ENCODE peak calls at places on chromosomes 11 and 22, in seven cellular contexts. X is IMR-90, P is tibial nerve, V is GM12891, N is testis, W is sigmoid colon, A is ovary. F is an unnamed sample.

GRCh38 chr11:14974723-14975587 is 2.8 kb upstream of the CALCA start:
- DNase-seq in X (peak), P (peak), V (no peak), N (peak), W (no peak), A (no peak), F (no peak)

GRCh38 chr11:133697161-133697560 is 148.2 kb downstream of the SPATA19 start:
- DNase-seq in X (no peak), P (no peak), V (no peak), N (no peak), W (no peak), A (no peak), F (no peak)

GRCh38 chr11:72321381-72321996 is 77.5 kb upstream of the PHOX2A start:
- DNase-seq in X (peak), P (no peak), V (no peak), N (no peak), W (no peak), A (no peak), F (no peak)

GRCh38 chr11:2402106-2402505 is 1.6 kb downstream of the TSSC4 start:
- DNase-seq in X (no peak), P (no peak), V (no peak), N (no peak), W (no peak), A (peak), F (no peak)

GRCh38 chr11:133576351-133576750 is 44.0 kb upstream of the OPCML start:
- DNase-seq in X (no peak), P (no peak), V (no peak), N (peak), W (no peak), A (no peak), F (no peak)

GRCh38 chr11:1556278-1557167 is 15.5 kb downstream of the DUSP8 start:
- DNase-seq in X (no peak), P (no peak), V (no peak), N (no peak), W (no peak), A (no peak), F (no peak)

GRCh38 chr11:9616042-9616640 is 42.7 kb downstream of the WEE1 start:
- DNase-seq in X (peak), P (no peak), V (no peak), N (no peak), W (no peak), A (no peak), F (no peak)

GRCh38 chr22:38104084-38104483 is 6.4 kb downstream of the BAIAP2L2 start:
- DNase-seq in X (peak), P (no peak), V (no peak), N (no peak), W (no peak), A (no peak), F (no peak)

GRCh38 chr11:120029321-120029720 is 108.6 kb downstream of the TRIM29 start:
- DNase-seq in X (no peak), P (no peak), V (no peak), N (no peak), W (no peak), A (no peak), F (no peak)

GRCh38 chr11:44097821-44098220 is 2.3 kb downstream of the EXT2 start:
- DNase-seq in X (peak), P (no peak), V (no peak), N (no peak), W (no peak), A (no peak), F (no peak)

GRCh38 chr11:110524227-110524626 is 94.5 kb downstream of the FDX1 start:
- DNase-seq in X (peak), P (no peak), V (no peak), N (no peak), W (no peak), A (no peak), F (no peak)

GRCh38 chr22:46269564-46269963 is 1.8 kb downstream of the TTC38 start:
- DNase-seq in X (no peak), P (no peak), V (no peak), N (no peak), W (no peak), A (no peak), F (no peak)

GRCh38 chr11:115234794-115235193 is 269.4 kb downstream of the CADM1 start:
- DNase-seq in X (no peak), P (no peak), V (no peak), N (no peak), W (no peak), A (no peak), F (no peak)

GRCh38 chr11:36090351-36091245 is 146.7 kb downstream of the LDLRAD3 start:
- DNase-seq in X (no peak), P (no peak), V (no peak), N (no peak), W (no peak), A (no peak), F (no peak)

GRCh38 chr11:66886671-66887221 is 29.9 kb downstream of the LRFN4 start:
- DNase-seq in X (peak), P (no peak), V (no peak), N (no peak), W (no peak), A (no peak), F (no peak)

GRCh38 chr11:65041206-65042035 is at the start of gene SAC3D1:
- DNase-seq in X (peak), P (no peak), V (peak), N (peak), W (no peak), A (no peak), F (no peak)

GRCh38 chr11:44426958-44427357 is 117.0 kb upstream of the ALX4 start:
- DNase-seq in X (no peak), P (no peak), V (no peak), N (no peak), W (no peak), A (no peak), F (no peak)

GRCh38 chr11:79466411-79466810 is 25.6 kb upstream of the TENM4 start:
- DNase-seq in X (peak), P (no peak), V (no peak), N (no peak), W (no peak), A (no peak), F (no peak)

GRCh38 chr11:70625051-70625450 is 226.7 kb downstream of the CTTN start:
- DNase-seq in X (no peak), P (no peak), V (no peak), N (no peak), W (no peak), A (no peak), F (no peak)

GRCh38 chr11:19605500-19606371 is 106.9 kb upstream of the NAV2 start:
- DNase-seq in X (peak), P (no peak), V (no peak), N (peak), W (no peak), A (no peak), F (peak)

GRCh38 chr11:13939952-13940610 is 22.4 kb upstream of the SPON1 start:
- DNase-seq in X (no peak), P (no peak), V (no peak), N (no peak), W (no peak), A (no peak), F (no peak)

GRCh38 chr11:73236879-73237278 is 18.8 kb downstream of the P2RY2 start:
- DNase-seq in X (peak), P (peak), V (peak), N (peak), W (no peak), A (no peak), F (no peak)

GRCh38 chr11:72763823-72764222 is 11.6 kb upstream of the ARAP1 start:
- DNase-seq in X (no peak), P (no peak), V (no peak), N (no peak), W (no peak), A (no peak), F (no peak)

GRCh38 chr22:31680764-31681624 is 19.0 kb upstream of the PISD start:
- DNase-seq in X (peak), P (no peak), V (no peak), N (no peak), W (peak), A (no peak), F (peak)

GRCh38 chr22:45709004-45709739 is 37.5 kb downstream of the ATXN10 start:
- DNase-seq in X (peak), P (no peak), V (no peak), N (no peak), W (no peak), A (no peak), F (no peak)

GRCh38 chr11:130042093-130042591 is 27.6 kb upstream of the APLP2 start:
- DNase-seq in X (peak), P (no peak), V (no peak), N (no peak), W (no peak), A (no peak), F (no peak)

GRCh38 chr11:70894566-70894965 is 357.8 kb downstream of the SHANK2 start:
- DNase-seq in X (no peak), P (no peak), V (no peak), N (no peak), W (no peak), A (no peak), F (no peak)

GRCh38 chr11:68296344-68297051 is 15.9 kb upstream of the LRP5 start:
- DNase-seq in X (no peak), P (no peak), V (no peak), N (no peak), W (no peak), A (no peak), F (no peak)

GRCh38 chr11:68297052-68297378 is 15.4 kb upstream of the LRP5 start:
- DNase-seq in X (no peak), P (no peak), V (no peak), N (no peak), W (no peak), A (no peak), F (no peak)

GRCh38 chr11:68297494-68297811 is 14.9 kb upstream of the LRP5 start:
- DNase-seq in X (no peak), P (no peak), V (no peak), N (no peak), W (no peak), A (no peak), F (no peak)

GRCh38 chr11:68298659-68299516 is 13.5 kb upstream of the LRP5 start:
- DNase-seq in X (no peak), P (no peak), V (no peak), N (no peak), W (no peak), A (no peak), F (no peak)

DNA sequence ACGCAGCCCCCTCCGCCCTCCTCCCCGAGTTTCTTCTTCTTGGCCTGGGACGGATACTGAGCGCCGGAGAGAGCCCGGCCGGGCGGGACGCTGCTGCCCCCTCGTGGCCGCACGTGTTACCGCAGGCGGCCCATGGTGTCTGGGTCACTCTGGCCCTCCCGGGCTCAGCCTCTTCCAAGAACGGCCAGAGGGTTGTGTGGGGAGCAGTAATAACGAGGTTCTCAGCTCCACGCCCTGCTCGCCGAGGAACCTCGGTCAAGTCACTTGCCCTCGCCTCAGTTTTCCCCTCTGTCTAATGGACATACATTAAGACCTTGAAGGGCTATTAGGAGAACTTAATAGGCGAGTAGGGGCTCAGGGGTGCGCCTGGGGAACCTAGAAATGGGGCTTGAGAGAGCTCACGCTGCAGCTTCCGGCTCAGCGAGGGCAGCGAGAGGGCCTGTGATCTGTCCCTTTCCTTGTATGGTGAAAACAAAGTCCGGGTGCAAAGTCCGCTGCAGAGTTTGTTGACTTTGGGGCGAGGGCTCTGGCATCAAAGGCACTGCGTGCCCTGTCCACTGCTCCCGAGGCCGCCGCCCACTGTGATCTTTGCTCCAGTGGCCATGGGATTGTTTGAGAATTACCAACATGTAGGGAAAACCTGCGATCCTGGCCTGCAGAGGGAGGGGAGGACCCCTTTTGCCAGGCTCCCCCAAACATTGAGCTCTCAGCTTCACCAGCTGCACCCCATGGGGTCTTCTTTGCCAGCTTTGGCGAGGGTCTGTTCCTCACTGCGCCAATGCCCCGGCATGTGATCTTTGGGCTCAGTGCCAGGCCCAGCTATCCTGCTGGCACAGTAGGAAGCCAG is 14.4 kb upstream of the LRP5 start:
- DNase-seq in X (peak), P (peak), V (peak), N (peak), W (peak), A (peak), F (peak)
- TF ChIP-seq POLR2A in X (no peak), P (no peak), V (no peak), N (no peak), W (no peak), A (no peak), F (no peak)

GRCh38 chr22:19943665-19944026 is 2.0 kb upstream of the TXNRD2 start:
- DNase-seq in X (peak), P (no peak), V (no peak), N (no peak), W (peak), A (peak), F (no peak)

GRCh38 chr22:19942071-19942885 is 660 bp upstream of the TXNRD2 start:
- DNase-seq in X (peak), P (peak), V (no peak), N (peak), W (peak), A (peak), F (no peak)

GRCh38 chr22:19940536-19941364 is 822 bp upstream of the COMT start:
- DNase-seq in X (no peak), P (no peak), V (no peak), N (no peak), W (peak), A (peak), F (no peak)

GRCh38 chr22:19942886-19943664 is 1.5 kb upstream of the TXNRD2 start:
- DNase-seq in X (peak), P (peak), V (no peak), N (peak), W (peak), A (peak), F (peak)

DNA sequence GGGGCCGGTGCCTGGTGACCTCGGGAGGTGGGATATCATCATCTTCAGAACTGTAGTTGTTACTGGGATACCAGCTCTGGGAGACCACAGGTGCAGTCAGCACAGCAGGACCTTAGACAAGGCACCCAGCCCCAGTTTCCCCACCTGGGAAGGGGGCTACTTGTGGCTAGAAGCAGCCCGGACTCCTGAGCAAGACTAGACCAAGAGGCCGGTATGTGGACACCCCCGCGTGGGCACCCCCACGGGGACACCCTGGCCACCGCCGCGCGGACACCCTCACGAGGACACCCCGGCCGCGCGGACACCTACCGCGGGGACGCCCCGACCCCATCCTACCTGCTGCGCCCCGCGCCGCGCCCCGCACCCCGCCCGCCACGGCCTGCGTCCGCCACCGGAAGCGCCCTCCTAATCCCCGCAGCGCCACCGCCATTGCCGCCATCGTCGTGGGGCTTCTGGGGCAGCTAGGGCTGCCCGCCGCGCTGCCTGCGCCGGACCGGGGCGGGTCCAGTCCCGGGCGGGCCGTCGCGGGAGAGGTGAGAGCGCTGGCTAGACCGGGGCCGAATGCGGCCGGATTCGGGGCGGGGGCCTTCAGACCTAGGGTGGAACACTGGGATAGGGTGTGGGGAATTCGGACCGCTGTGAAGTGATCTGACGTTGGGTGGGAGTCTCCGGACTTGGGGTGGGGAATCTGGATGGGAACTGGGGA is at the start of the genes COMT and TXNRD2:
- DNase-seq in X (peak), P (peak), V (peak), N (peak), W (peak), A (peak), F (peak)
- TF ChIP-seq POLR2A in X (peak), P (peak), V (peak), N (no peak), W (peak), A (peak), F (peak)

GRCh38 chr11:57662893-57663292 is 5.0 kb upstream of the ZDHHC5 start:
- DNase-seq in X (no peak), P (no peak), V (no peak), N (no peak), W (no peak), A (no peak), F (no peak)

GRCh38 chr11:57667065-57667714 is 724 bp upstream of the ZDHHC5 start:
- DNase-seq in X (peak), P (peak), V (peak), N (peak), W (peak), A (peak), F (peak)

GRCh38 chr11:57663975-57664374 is 3.9 kb upstream of the ZDHHC5 start:
- DNase-seq in X (no peak), P (no peak), V (no peak), N (no peak), W (no peak), A (no peak), F (no peak)

GRCh38 chr11:57668467-57668890 is 565 bp downstream of the ZDHHC5 start:
- DNase-seq in X (no peak), P (no peak), V (no peak), N (no peak), W (no peak), A (no peak), F (no peak)

DNA sequence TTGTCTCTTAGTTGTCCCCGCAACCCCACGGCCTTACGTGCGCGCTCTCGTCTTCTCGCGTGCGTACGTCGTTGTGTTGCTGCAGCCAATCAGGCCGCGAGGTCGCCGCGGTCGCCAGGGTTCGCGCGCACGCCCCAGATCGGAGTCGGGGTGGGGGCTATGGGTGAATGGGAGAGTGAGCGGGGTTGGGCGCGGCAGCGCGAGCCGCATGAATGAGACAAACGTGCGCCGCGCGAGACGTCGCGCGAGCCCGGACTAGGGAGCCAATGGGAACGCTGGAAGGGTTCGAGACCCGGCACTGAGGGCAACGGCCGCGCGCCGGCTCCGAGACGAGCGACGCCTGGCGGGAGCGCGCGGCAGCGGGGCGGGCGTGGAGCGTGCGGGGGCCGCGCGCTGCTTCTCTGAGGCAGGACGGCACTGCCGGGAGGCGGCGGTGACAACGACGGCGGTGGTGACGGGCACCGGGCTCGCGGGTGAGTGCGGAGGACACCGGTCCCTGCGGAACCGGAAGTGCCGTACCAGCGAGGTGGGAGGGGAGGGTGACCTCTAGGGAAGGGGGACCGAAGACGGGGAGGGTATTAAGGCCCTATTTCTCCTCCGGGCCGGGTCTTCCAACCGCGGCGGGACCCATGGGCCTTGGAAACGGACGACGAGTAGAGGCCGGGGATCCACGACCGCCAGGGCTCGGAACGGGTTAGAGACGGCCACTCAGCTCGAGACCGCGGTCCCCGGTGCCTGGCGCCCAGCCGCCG is at the start of gene ZDHHC5:
- DNase-seq in X (peak), P (peak), V (peak), N (peak), W (peak), A (peak), F (peak)
- TF ChIP-seq POLR2A in X (peak), P (peak), V (peak), N (no peak), W (peak), A (peak), F (peak)

GRCh38 chr22:40636380-40637180 is at the start of gene MRTFA:
- DNase-seq in X (peak), P (peak), V (peak), N (peak), W (peak), A (peak), F (peak)
- TF ChIP-seq POLR2A in X (peak), P (peak), V (peak), N (peak), W (peak), A (peak), F (peak)

DNA sequence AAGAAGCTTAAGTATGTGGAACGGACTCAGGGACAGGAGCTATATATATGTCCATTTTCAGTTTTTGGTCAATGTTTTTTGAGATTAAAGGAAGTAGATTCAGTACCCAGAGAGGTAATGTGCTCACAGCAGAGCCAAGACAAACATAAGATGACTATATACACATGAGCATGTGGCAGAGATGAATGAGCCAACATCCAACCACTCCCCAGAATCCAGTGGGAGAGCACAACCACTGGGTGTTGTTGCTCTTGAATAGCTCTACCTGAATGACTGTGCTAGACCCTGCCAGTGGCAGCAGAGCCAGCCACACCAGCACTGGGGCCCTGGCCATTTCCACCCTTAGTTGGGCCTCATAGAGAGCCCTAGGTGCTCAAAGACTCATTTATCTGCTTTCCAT is 10.7 kb upstream of the SYTL2 start:
- DNase-seq in X (peak), P (no peak), V (no peak), N (no peak), W (no peak), A (no peak), F (peak)
- TF ChIP-seq POLR2A in X (no peak), P (no peak), V (no peak), N (no peak), W (no peak), A (no peak), F (no peak)

F was measured in prostate gland.